ENCODE peak calls at places on chromosome 2, in seven cellular contexts. One of them, this sample, is unnamed.

GRCh38 chr2:240387669-240388358 is 47.6 kb upstream of the GPC1 start:
- DNase-seq in DMS153: no peak
- DNase-seq in WTC11: no peak
- DNase-seq in H9: no peak
- DNase-seq in nucleus accumbens: no peak
- DNase-seq in NCI-H1092 treated with DMSO at 0.1 percent for 48 hours: no peak
- DNase-seq in Peyer's patch: peak; percentile 56
- DNase-seq in this sample: no peak

GRCh38 chr2:60756097-60757087 is at the start of gene PAPOLG:
- DNase-seq in WTC11: peak; percentile 99
- DNase-seq in Peyer's patch: peak; percentile 99
- DNase-seq in H9: peak; percentile 96
- DNase-seq in DMS153: peak; percentile 86
- DNase-seq in NCI-H1092 treated with DMSO at 0.1 percent for 48 hours: peak; percentile 83
- DNase-seq in nucleus accumbens: peak; percentile 79
- DNase-seq in this sample: peak; percentile 89

GRCh38 chr2:98269274-98269673 is 77.0 kb upstream of the CNGA3 start:
- DNase-seq in WTC11: no peak
- DNase-seq in NCI-H1092 treated with DMSO at 0.1 percent for 48 hours: peak; percentile 2
- DNase-seq in H9: peak; percentile 46
- DNase-seq in DMS153: peak; percentile 0
- DNase-seq in nucleus accumbens: no peak
- DNase-seq in Peyer's patch: no peak
- DNase-seq in this sample: peak; percentile 1

GRCh38 chr2:174614261-174614660 is 16.7 kb upstream of the WIPF1 start:
- DNase-seq in Peyer's patch: no peak
- DNase-seq in NCI-H1092 treated with DMSO at 0.1 percent for 48 hours: no peak
- DNase-seq in DMS153: no peak
- DNase-seq in H9: no peak
- DNase-seq in WTC11: no peak
- DNase-seq in nucleus accumbens: no peak
- DNase-seq in this sample: no peak

GRCh38 chr2:195026261-195026660 is 630.8 kb upstream of the SLC39A10 start:
- DNase-seq in H9: no peak
- DNase-seq in Peyer's patch: no peak
- DNase-seq in nucleus accumbens: no peak
- DNase-seq in DMS153: no peak
- DNase-seq in WTC11: no peak
- DNase-seq in NCI-H1092 treated with DMSO at 0.1 percent for 48 hours: no peak
- DNase-seq in this sample: no peak

GRCh38 chr2:5183031-5183430 is 509.2 kb upstream of the SOX11 start:
- DNase-seq in DMS153: no peak
- DNase-seq in NCI-H1092 treated with DMSO at 0.1 percent for 48 hours: no peak
- DNase-seq in WTC11: no peak
- DNase-seq in H9: peak; percentile 36
- DNase-seq in nucleus accumbens: no peak
- DNase-seq in Peyer's patch: no peak
- DNase-seq in this sample: no peak

GRCh38 chr2:196249171-196249570 is 77.8 kb upstream of the STK17B start:
- DNase-seq in WTC11: no peak
- DNase-seq in NCI-H1092 treated with DMSO at 0.1 percent for 48 hours: no peak
- DNase-seq in DMS153: no peak
- DNase-seq in H9: no peak
- DNase-seq in nucleus accumbens: no peak
- DNase-seq in Peyer's patch: no peak
- DNase-seq in this sample: no peak

GRCh38 chr2:113219889-113220641 is 46.3 kb downstream of the PSD4 start:
- DNase-seq in NCI-H1092 treated with DMSO at 0.1 percent for 48 hours: no peak
- DNase-seq in WTC11: no peak
- DNase-seq in DMS153: peak; percentile 43
- DNase-seq in nucleus accumbens: no peak
- DNase-seq in Peyer's patch: peak; percentile 91
- DNase-seq in H9: peak; percentile 48
- DNase-seq in this sample: no peak

This sample was measured in NCI-H524.